ENCODE peak calls at places on chromosomes 6 and 20, in nine cellular contexts. S, H, Q, M, E, C, U, J and F are unnamed samples.

GRCh38 chr20:43322851-43323250 is 133.1 kb upstream of the PTPRT start:
- DNase-seq in S (no peak), H (no peak), Q (no peak), M (no peak), E (no peak), C (no peak), U (peak), J (no peak), F (no peak)

GRCh38 chr20:51831891-51832675 is 29.8 kb upstream of the SALL4 start:
- DNase-seq in S (no peak), H (no peak), Q (no peak), M (no peak), E (peak), C (no peak), U (peak), J (no peak), F (no peak)

GRCh38 chr20:51995551-51995951 is 193.2 kb upstream of the SALL4 start:
- DNase-seq in S (no peak), H (no peak), Q (peak), M (no peak), E (no peak), C (no peak), U (peak), J (no peak), F (no peak)

GRCh38 chr20:7358670-7359069 is 581.6 kb downstream of the HAO1 start:
- DNase-seq in S (no peak), H (peak), Q (no peak), M (no peak), E (no peak), C (peak), U (no peak), J (no peak), F (no peak)

GRCh38 chr6:134724653-134725340 is 225.1 kb downstream of the ALDH8A1 start:
- DNase-seq in S (no peak), H (no peak), Q (peak), M (no peak), E (no peak), C (no peak), U (peak), J (no peak), F (no peak)

GRCh38 chr6:7166410-7167293 is 58.9 kb downstream of the RREB1 start:
- DNase-seq in S (no peak), H (no peak), Q (peak), M (peak), E (no peak), C (no peak), U (peak), J (no peak), F (no peak)

GRCh38 chr20:48736231-48736630 is 91.6 kb downstream of the PREX1 start:
- DNase-seq in S (no peak), H (no peak), Q (no peak), M (no peak), E (no peak), C (no peak), U (peak), J (no peak), F (no peak)

GRCh38 chr6:100719883-100720682 is 161.0 kb downstream of the ASCC3 start:
- DNase-seq in S (no peak), H (no peak), Q (peak), M (no peak), E (peak), C (peak), U (peak), J (no peak), F (no peak)

GRCh38 chr20:13443690-13444089 is 195.0 kb downstream of the TASP1 start:
- DNase-seq in S (no peak), H (no peak), Q (no peak), M (no peak), E (no peak), C (no peak), U (no peak), J (no peak), F (no peak)

GRCh38 chr6:67265996-67266768 is 1368.9 kb upstream of the ADGRB3 start:
- DNase-seq in S (no peak), H (no peak), Q (no peak), M (no peak), E (no peak), C (no peak), U (no peak), J (no peak), F (peak)

GRCh38 chr6:34546551-34547321 is 9.4 kb downstream of the SPDEF start:
- DNase-seq in S (no peak), H (no peak), Q (no peak), M (peak), E (peak), C (no peak), U (no peak), J (no peak), F (no peak)

GRCh38 chr6:89215391-89215790 is 1.8 kb downstream of the GABRR1 start:
- DNase-seq in S (no peak), H (no peak), Q (no peak), M (no peak), E (no peak), C (no peak), U (no peak), J (no peak), F (no peak)

GRCh38 chr6:24069546-24069945 is 56.5 kb upstream of the NRSN1 start:
- DNase-seq in S (no peak), H (no peak), Q (no peak), M (no peak), E (no peak), C (no peak), U (no peak), J (no peak), F (no peak)

GRCh38 chr6:161048636-161049035 is 57.1 kb downstream of the MAP3K4 start:
- DNase-seq in S (no peak), H (no peak), Q (peak), M (no peak), E (peak), C (no peak), U (peak), J (no peak), F (no peak)

GRCh38 chr6:96907498-96907897 is 9.8 kb upstream of the NDUFAF4 start:
- DNase-seq in S (no peak), H (no peak), Q (peak), M (no peak), E (no peak), C (no peak), U (peak), J (no peak), F (no peak)

GRCh38 chr20:2468581-2469407 is 1.8 kb downstream of the SNRPB start:
- DNase-seq in S (no peak), H (no peak), Q (peak), M (no peak), E (no peak), C (no peak), U (peak), J (no peak), F (no peak)

GRCh38 chr20:59159822-59160740 is 3.5 kb upstream of the ZNF831 start:
- DNase-seq in S (no peak), H (no peak), Q (no peak), M (no peak), E (no peak), C (peak), U (no peak), J (no peak), F (no peak)

GRCh38 chr6:131937703-131938631 is 13.2 kb downstream of the CCN2 start:
- DNase-seq in S (no peak), H (no peak), Q (peak), M (no peak), E (no peak), C (no peak), U (peak), J (no peak), F (no peak)

DNA sequence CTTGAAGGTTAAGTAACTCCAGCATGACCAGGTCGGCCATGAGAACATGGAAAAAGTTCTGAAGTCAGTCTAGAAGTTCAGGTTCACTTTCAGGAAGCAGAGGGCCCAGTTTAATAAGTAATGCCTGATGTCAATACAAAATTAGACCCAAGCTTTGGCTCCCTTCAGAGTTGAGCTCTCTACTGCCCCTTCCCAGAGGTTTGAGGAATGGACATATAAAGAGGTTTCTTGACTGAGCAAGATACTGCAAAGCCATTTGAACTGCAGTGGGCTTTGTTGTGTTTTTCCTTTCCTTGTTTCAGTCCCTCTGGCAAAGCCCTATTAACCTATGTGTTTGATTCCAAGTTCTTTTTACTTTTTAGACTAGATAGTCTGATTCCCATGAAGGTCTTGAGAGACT is 97.8 kb upstream of the PREP start:
- DNase-seq in S (no peak), H (no peak), Q (no peak), M (no peak), E (no peak), C (no peak), U (no peak), J (no peak), F (no peak)
- TF ChIP-seq CTCF in S (no peak), H (no peak), Q (no peak), M (no peak), E (no peak), C (no peak), U (no peak), J (no peak), F (no peak)

GRCh38 chr6:31083742-31084354 is 28.5 kb downstream of the C6orf15 start:
- DNase-seq in S (peak), H (peak), Q (peak), M (no peak), E (peak), C (peak), U (peak), J (no peak), F (peak)
- TF ChIP-seq CTCF in S (no peak), H (peak), Q (peak), M (no peak), E (peak), C (peak), U (peak), J (peak), F (peak)

GRCh38 chr20:60857708-60858107 is 394.4 kb upstream of the CDH4 start:
- DNase-seq in S (no peak), H (no peak), Q (peak), M (no peak), E (no peak), C (no peak), U (peak), J (no peak), F (no peak)

GRCh38 chr20:60851826-60852704 is 400.0 kb upstream of the CDH4 start:
- DNase-seq in S (no peak), H (peak), Q (no peak), M (no peak), E (peak), C (peak), U (peak), J (no peak), F (peak)
- TF ChIP-seq CTCF in S (no peak), H (peak), Q (peak), M (peak), E (peak), C (no peak), U (peak), J (no peak), F (peak)

DNA sequence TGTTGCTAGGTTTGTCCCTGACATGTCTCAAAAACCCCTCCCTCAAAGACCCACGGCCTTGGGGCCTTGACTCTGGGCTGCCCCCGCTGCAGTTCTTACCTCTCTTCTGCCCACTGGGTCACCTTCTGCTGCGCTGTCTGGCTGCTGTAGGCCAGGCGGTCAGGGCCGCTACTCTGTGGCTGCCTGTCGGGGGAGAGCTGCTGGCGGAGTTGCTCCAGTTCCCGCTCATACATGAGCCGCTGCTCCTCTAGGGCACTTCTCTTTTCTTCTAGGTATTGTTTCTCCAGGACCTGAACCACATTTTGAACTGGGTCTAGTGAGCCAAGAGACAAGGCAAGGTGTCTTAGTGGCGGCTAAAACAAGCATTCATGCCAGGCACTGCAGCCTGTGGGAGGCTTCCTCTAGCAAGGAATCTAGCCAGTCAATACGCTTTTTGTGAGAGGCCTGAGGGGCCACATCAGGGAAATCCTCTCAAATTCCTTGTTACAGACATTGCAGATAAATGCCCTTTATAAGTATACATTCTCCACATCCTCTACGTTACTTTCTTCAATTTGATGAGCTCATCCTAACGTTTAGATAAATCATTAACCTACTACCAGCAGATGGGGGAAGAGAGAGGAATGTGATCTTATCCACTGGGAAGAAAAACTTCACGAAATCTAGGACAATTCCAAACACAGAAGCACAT is 110.3 kb upstream of the NUP153 start:
- DNase-seq in S (no peak), H (no peak), Q (peak), M (no peak), E (peak), C (no peak), U (peak), J (no peak), F (peak)
- TF ChIP-seq CTCF in S (no peak), H (no peak), Q (peak), M (no peak), E (peak), C (peak), U (no peak), J (no peak), F (no peak)

GRCh38 chr20:62056377-62056776 is 9.3 kb downstream of the TAF4 start:
- DNase-seq in S (no peak), H (no peak), Q (no peak), M (no peak), E (no peak), C (no peak), U (no peak), J (no peak), F (no peak)
- TF ChIP-seq CTCF in S (no peak), H (no peak), Q (no peak), M (no peak), E (no peak), C (no peak), U (no peak), J (no peak), F (no peak)

GRCh38 chr6:43292341-43292740 is 5.7 kb upstream of the SLC22A7 start:
- DNase-seq in S (no peak), H (no peak), Q (no peak), M (no peak), E (no peak), C (no peak), U (no peak), J (no peak), F (no peak)

GRCh38 chr6:43290353-43290904 is 7.6 kb upstream of the SLC22A7 start:
- DNase-seq in S (no peak), H (no peak), Q (no peak), M (no peak), E (no peak), C (no peak), U (no peak), J (no peak), F (no peak)

GRCh38 chr6:43292763-43293318 is 5.2 kb upstream of the SLC22A7 start:
- DNase-seq in S (no peak), H (no peak), Q (no peak), M (no peak), E (no peak), C (no peak), U (no peak), J (peak), F (no peak)

GRCh38 chr6:43290905-43291355 is 7.1 kb upstream of the SLC22A7 start:
- DNase-seq in S (no peak), H (no peak), Q (no peak), M (no peak), E (no peak), C (no peak), U (no peak), J (no peak), F (no peak)

DNA sequence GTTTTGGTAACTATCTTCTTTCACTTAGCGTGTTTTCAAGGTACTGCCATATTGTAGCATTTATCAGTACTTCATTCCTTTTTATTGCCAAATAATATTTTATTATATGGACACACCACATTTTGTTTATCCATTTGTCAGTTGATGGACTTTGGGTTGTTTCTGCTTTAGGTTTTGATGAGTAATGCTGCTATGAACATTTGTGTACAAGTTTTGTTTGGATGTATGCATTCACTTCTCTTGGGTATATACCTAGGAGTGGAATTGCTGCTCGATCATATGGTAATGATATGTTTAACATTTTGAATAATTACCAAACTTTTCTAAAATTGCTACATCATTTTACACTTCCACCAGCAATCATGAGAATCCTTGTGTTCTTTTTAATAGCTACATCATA is 6.4 kb upstream of the SLC22A7 start:
- DNase-seq in S (no peak), H (no peak), Q (no peak), M (no peak), E (no peak), C (no peak), U (no peak), J (no peak), F (no peak)
- TF ChIP-seq CTCF in S (no peak), H (no peak), Q (no peak), M (no peak), E (no peak), C (no peak), U (no peak), J (no peak), F (no peak)